ENCODE peak calls at places on chromosomes 1 and 21, in eight cellular contexts. P is lower lobe of right lung; N is thyroid gland; C is CD8-positive, alpha-beta T cell; Q is spleen; L is brain microvascular endothelial cell; M is upper lobe of right lung; S is tibial nerve. I is an unnamed sample.

GRCh38 chr1:200379431-200379755 is 30.4 kb downstream of the ZNF281 start:
- DNase-seq in P (no peak), N (no peak), C (no peak), Q (no peak), L (peak; percentile 88), M (no peak), S (no peak), I (no peak)

GRCh38 chr1:246329900-246330299 is 177.2 kb downstream of the SMYD3 start:
- DNase-seq in P (no peak), N (no peak), C (no peak), Q (no peak), L (no peak), M (no peak), S (no peak), I (no peak)

GRCh38 chr1:8970870-8971337 is 25.2 kb downstream of the CA6 start:
- DNase-seq in P (no peak), N (no peak), C (no peak), Q (peak; percentile 56), L (no peak), M (no peak), S (no peak), I (no peak)

GRCh38 chr21:45293214-45293725 is 5.6 kb upstream of the POFUT2 start:
- DNase-seq in P (peak; percentile 43), N (peak; percentile 36), C (no peak), Q (no peak), L (peak; percentile 49), M (peak; percentile 67), S (peak; percentile 17), I (no peak)

GRCh38 chr1:8059161-8059622 is 33.1 kb upstream of the ERRFI1 start:
- DNase-seq in P (no peak), N (no peak), C (no peak), Q (no peak), L (peak; percentile 94), M (no peak), S (no peak), I (no peak)

GRCh38 chr1:152739841-152740240 is 18.0 kb upstream of the KPRP start:
- DNase-seq in P (no peak), N (no peak), C (no peak), Q (no peak), L (no peak), M (no peak), S (no peak), I (no peak)

GRCh38 chr21:33841561-33841960 is 74.0 kb downstream of the ATP5PO start:
- DNase-seq in P (no peak), N (no peak), C (no peak), Q (no peak), L (no peak), M (no peak), S (no peak), I (no peak)

GRCh38 chr1:246497331-246497915 is 9.7 kb downstream of the SMYD3 start:
- DNase-seq in P (no peak), N (no peak), C (no peak), Q (no peak), L (peak; percentile 39), M (no peak), S (no peak), I (no peak)

GRCh38 chr21:37119421-37120218 is 46.6 kb downstream of the TTC3 start:
- DNase-seq in P (no peak), N (no peak), C (no peak), Q (no peak), L (no peak), M (no peak), S (no peak), I (no peak)

GRCh38 chr1:179926494-179927205 is 28.0 kb upstream of the CEP350 start:
- DNase-seq in P (no peak), N (no peak), C (no peak), Q (no peak), L (peak; percentile 3), M (no peak), S (no peak), I (no peak)

GRCh38 chr1:224116131-224116530 is 2.2 kb downstream of the FBXO28 start:
- DNase-seq in P (no peak), N (no peak), C (no peak), Q (no peak), L (no peak), M (no peak), S (no peak), I (no peak)

GRCh38 chr1:29062157-29062942 is 61.4 kb downstream of the TMEM200B start:
- DNase-seq in P (no peak), N (no peak), C (no peak), Q (no peak), L (no peak), M (no peak), S (no peak), I (no peak)

GRCh38 chr1:113792986-113793385 is 19.3 kb downstream of the RSBN1 start:
- DNase-seq in P (no peak), N (no peak), C (no peak), Q (no peak), L (no peak), M (no peak), S (no peak), I (no peak)

GRCh38 chr1:40096977-40097782 is at the start of gene PPT1:
- DNase-seq in P (peak; percentile 90), N (peak; percentile 74), C (peak; percentile 65), Q (peak; percentile 96), L (peak; percentile 46), M (peak; percentile 93), S (peak; percentile 55), I (peak; percentile 81)

DNA sequence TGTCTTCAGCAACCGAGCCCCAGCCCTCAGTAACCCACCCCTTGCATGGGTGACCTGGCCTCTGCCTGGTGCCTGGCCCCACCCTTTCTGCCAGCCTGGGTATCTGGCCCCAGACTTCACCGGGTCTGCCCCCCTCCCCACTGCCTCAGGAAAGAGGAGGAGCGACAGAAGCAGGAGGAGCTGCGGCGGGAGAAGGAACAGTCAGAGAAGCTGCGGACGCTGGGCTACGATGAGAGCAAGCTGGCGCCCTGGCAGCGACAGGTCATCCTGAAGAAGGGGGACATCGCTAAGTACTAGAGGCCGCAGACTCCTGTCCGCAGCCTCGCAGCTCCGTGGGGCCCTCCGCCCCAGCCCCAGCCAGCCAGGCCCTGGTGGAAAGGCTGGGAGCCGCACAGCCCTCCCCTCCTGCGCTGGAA is 6.1 kb downstream of the TNFRSF25 start:
- DNase-seq in P (no peak), N (no peak), C (peak; percentile 62), Q (no peak), L (no peak), M (no peak), S (no peak), I (peak; percentile 53)
- TF ChIP-seq CTCF in P (no peak), N (no peak), C (no peak), Q (no peak), L (no peak), M (no peak), S (no peak), I (no peak)

DNA sequence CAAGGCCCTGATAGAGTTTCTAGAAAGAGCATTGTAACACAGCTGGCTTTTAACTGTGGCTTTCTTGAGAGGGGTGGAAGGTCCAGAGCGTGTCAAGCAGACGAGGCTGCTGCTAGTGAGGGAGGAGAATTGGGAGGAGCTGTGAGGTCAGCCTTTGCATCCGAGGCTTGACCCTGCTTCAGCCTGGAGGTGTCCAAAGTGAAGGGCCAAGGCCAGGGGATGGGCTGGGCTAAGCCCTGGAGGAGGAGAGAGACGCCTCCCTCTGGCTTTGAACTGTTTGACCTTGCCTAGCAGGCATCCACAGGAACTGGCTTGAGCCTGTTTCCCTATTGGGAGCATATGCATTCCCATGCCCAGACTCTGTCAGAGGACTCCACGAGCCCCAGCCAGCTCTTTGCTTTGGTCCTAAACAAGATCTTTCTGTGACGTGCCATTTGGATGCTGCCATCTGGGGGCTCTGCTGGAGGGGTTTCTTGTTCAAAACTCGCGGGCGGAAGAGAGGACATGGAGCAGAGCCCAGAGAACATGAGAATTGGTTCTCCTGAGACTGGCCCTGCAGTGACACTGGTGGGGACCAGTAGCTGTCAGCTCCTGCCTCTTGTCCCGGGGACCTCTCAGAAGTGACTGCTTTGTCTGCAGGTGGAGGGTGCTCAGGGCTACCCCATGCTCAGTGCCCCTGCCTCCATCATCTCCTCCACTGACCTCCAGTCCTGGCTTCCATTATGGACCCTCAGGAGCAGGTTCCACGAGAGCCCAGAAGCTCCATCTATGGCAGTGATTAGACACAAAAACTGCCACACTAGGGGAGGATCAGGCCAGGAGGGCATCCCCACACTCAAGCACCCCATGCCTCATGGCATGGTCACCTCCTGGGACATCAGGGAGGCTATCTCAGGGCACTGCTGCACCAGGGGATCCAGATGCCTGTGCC is 5.6 kb downstream of the ACTRT2 start:
- DNase-seq in P (no peak), N (no peak), C (no peak), Q (peak; percentile 20), L (no peak), M (peak; percentile 37), S (no peak), I (no peak)
- H3K4me3 ChIP-seq in P (no peak overlapping the region), N (no peak overlapping the region), C (no peak overlapping the region), Q (no peak overlapping the region), L (no peak overlapping the region), M (no peak overlapping the region), S (no peak overlapping the region), I (no peak overlapping the region)

DNA sequence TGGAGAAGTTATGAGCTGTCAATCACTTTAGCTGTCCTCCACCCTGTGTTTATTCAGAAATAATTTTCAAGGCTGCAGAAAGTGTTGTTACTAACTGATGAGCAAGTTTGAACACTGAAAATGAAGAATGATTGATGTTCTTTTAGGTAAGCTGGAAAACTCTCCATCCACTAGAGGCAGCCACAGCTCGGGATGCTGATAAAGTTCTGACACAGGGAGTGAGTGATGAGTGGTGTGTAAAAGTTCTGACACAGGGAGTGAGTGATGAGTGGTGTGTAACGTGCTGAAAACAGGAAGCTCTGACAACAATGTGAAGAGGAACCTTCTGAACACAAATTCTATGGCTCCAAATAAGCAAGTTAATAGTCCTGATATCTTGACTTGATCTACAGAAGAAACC is 197.5 kb upstream of the PTBP2 start:
- DNase-seq in P (no peak), N (no peak), C (no peak), Q (no peak), L (no peak), M (no peak), S (no peak), I (no peak)
- TF ChIP-seq CTCF in P (no peak), N (no peak), C (no peak), Q (no peak), L (peak; percentile 46), M (no peak), S (no peak), I (no peak)

DNA sequence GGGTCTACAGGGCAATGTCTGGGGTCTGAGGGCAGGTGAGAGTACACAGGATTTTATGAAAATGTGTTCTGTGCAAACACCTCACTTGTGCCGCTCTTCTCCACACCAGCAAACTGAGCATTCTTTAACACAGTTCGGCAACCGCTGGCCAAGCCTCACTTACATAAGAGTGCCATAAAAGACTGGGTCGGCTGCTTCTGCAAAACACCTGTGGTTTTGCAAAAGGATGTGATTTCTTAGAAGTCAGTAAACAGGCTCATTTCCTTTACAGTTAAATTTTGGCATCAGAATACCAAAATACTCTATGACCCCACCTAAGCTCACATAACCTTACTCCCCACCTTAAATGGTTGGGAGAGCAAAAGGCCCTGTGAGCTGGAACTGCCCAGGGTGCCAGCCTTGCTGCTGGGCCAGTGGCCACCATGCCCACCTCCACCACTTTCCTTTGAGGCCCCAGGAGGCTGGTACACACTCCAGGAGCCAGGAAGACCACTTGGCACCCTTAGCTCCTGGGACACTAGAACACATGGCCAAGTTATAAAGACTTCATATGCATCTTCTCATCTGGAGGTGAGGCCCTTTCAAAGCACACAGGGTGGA is 22.0 kb downstream of the CAPZB start:
- DNase-seq in P (no peak), N (peak; percentile 69), C (peak; percentile 58), Q (peak; percentile 89), L (no peak), M (no peak), S (no peak), I (no peak)
- H3K4me3 ChIP-seq in P (no peak overlapping the region), N (no peak overlapping the region), C (peak overlapping the region; percentile 43), Q (no peak overlapping the region), L (no peak overlapping the region), M (no peak overlapping the region), S (no peak overlapping the region), I (no peak overlapping the region)

GRCh38 chr1:205933672-205934618 is 9.3 kb downstream of the SLC26A9 start:
- DNase-seq in P (no peak), N (peak; percentile 52), C (no peak), Q (no peak), L (peak; percentile 34), M (no peak), S (no peak), I (no peak)
- TF ChIP-seq CTCF in P (no peak), N (no peak), C (no peak), Q (no peak), L (no peak), M (no peak), S (no peak), I (no peak)